ENCODE peak calls at places on chromosomes 3 and 15, in nine cellular contexts. One of them, this sample, is unnamed.

GRCh38 chr3:61853912-61854311 is 292.5 kb downstream of the PTPRG start:
- DNase-seq in stimulated activated CD4-positive, alpha-beta T cell treated with anti-CD3 and anti-CD28 coated beads, Interleukin-4, amount 100 ng/mL, for 4 hours: no peak
- DNase-seq in left lobe of liver: no peak
- DNase-seq in GOT3: no peak
- DNase-seq in HS-5: no peak
- DNase-seq in stimulated activated naive CD8-positive, alpha-beta T cell treated with anti-CD3 and anti-CD28 coated beads, Interleukin-15, Interleukin-2, amounts not matched to agents 100 U/mL and 50 U/mL, for 24 hours: no peak
- DNase-seq in left cardiac atrium: no peak
- DNase-seq in GM13977: no peak
- DNase-seq in naive thymus-derived CD4-positive, alpha-beta T cell: no peak
- DNase-seq in this sample: no peak

GRCh38 chr15:70761931-70762468 is 1.4 kb downstream of the UACA start:
- DNase-seq in stimulated activated CD4-positive, alpha-beta T cell treated with anti-CD3 and anti-CD28 coated beads, Interleukin-4, amount 100 ng/mL, for 4 hours: no peak
- DNase-seq in left lobe of liver: no peak
- DNase-seq in GOT3: no peak
- DNase-seq in HS-5: no peak
- DNase-seq in stimulated activated naive CD8-positive, alpha-beta T cell treated with anti-CD3 and anti-CD28 coated beads, Interleukin-15, Interleukin-2, amounts not matched to agents 100 U/mL and 50 U/mL, for 24 hours: no peak
- DNase-seq in left cardiac atrium: no peak
- DNase-seq in GM13977: no peak
- DNase-seq in naive thymus-derived CD4-positive, alpha-beta T cell: no peak
- DNase-seq in this sample: no peak

GRCh38 chr3:4601926-4602325 is 108.8 kb downstream of the ITPR1 start:
- DNase-seq in stimulated activated CD4-positive, alpha-beta T cell treated with anti-CD3 and anti-CD28 coated beads, Interleukin-4, amount 100 ng/mL, for 4 hours: no peak
- DNase-seq in left lobe of liver: no peak
- DNase-seq in GOT3: no peak
- DNase-seq in HS-5: no peak
- DNase-seq in stimulated activated naive CD8-positive, alpha-beta T cell treated with anti-CD3 and anti-CD28 coated beads, Interleukin-15, Interleukin-2, amounts not matched to agents 100 U/mL and 50 U/mL, for 24 hours: no peak
- DNase-seq in left cardiac atrium: no peak
- DNase-seq in GM13977: no peak
- DNase-seq in naive thymus-derived CD4-positive, alpha-beta T cell: no peak
- DNase-seq in this sample: no peak

GRCh38 chr15:35963316-35963715 is 417.4 kb upstream of the DPH6 start:
- DNase-seq in stimulated activated CD4-positive, alpha-beta T cell treated with anti-CD3 and anti-CD28 coated beads, Interleukin-4, amount 100 ng/mL, for 4 hours: no peak
- DNase-seq in left lobe of liver: no peak
- DNase-seq in GOT3: no peak
- DNase-seq in HS-5: no peak
- DNase-seq in stimulated activated naive CD8-positive, alpha-beta T cell treated with anti-CD3 and anti-CD28 coated beads, Interleukin-15, Interleukin-2, amounts not matched to agents 100 U/mL and 50 U/mL, for 24 hours: no peak
- DNase-seq in left cardiac atrium: no peak
- DNase-seq in GM13977: no peak
- DNase-seq in naive thymus-derived CD4-positive, alpha-beta T cell: no peak
- DNase-seq in this sample: no peak

GRCh38 chr15:89442671-89443307 is 53.6 kb downstream of the RHCG start:
- DNase-seq in stimulated activated CD4-positive, alpha-beta T cell treated with anti-CD3 and anti-CD28 coated beads, Interleukin-4, amount 100 ng/mL, for 4 hours: peak
- DNase-seq in left lobe of liver: peak
- DNase-seq in GOT3: no peak
- DNase-seq in HS-5: no peak
- DNase-seq in stimulated activated naive CD8-positive, alpha-beta T cell treated with anti-CD3 and anti-CD28 coated beads, Interleukin-15, Interleukin-2, amounts not matched to agents 100 U/mL and 50 U/mL, for 24 hours: peak
- DNase-seq in left cardiac atrium: no peak
- DNase-seq in GM13977: peak
- DNase-seq in naive thymus-derived CD4-positive, alpha-beta T cell: no peak
- DNase-seq in this sample: no peak

GRCh38 chr3:30476373-30477082 is 129.9 kb upstream of the TGFBR2 start:
- DNase-seq in stimulated activated CD4-positive, alpha-beta T cell treated with anti-CD3 and anti-CD28 coated beads, Interleukin-4, amount 100 ng/mL, for 4 hours: no peak
- DNase-seq in left lobe of liver: no peak
- DNase-seq in GOT3: no peak
- DNase-seq in HS-5: no peak
- DNase-seq in stimulated activated naive CD8-positive, alpha-beta T cell treated with anti-CD3 and anti-CD28 coated beads, Interleukin-15, Interleukin-2, amounts not matched to agents 100 U/mL and 50 U/mL, for 24 hours: no peak
- DNase-seq in left cardiac atrium: no peak
- DNase-seq in GM13977: no peak
- DNase-seq in naive thymus-derived CD4-positive, alpha-beta T cell: no peak
- DNase-seq in this sample: peak

GRCh38 chr3:127105587-127105986 is 87.3 kb upstream of the PRR23E start:
- DNase-seq in stimulated activated CD4-positive, alpha-beta T cell treated with anti-CD3 and anti-CD28 coated beads, Interleukin-4, amount 100 ng/mL, for 4 hours: no peak
- DNase-seq in left lobe of liver: no peak
- DNase-seq in GOT3: no peak
- DNase-seq in HS-5: no peak
- DNase-seq in stimulated activated naive CD8-positive, alpha-beta T cell treated with anti-CD3 and anti-CD28 coated beads, Interleukin-15, Interleukin-2, amounts not matched to agents 100 U/mL and 50 U/mL, for 24 hours: no peak
- DNase-seq in left cardiac atrium: no peak
- DNase-seq in GM13977: no peak
- DNase-seq in naive thymus-derived CD4-positive, alpha-beta T cell: no peak
- DNase-seq in this sample: no peak

GRCh38 chr3:195080125-195080524 is 190.8 kb downstream of the XXYLT1 start:
- DNase-seq in stimulated activated CD4-positive, alpha-beta T cell treated with anti-CD3 and anti-CD28 coated beads, Interleukin-4, amount 100 ng/mL, for 4 hours: no peak
- DNase-seq in left lobe of liver: no peak
- DNase-seq in GOT3: no peak
- DNase-seq in HS-5: no peak
- DNase-seq in stimulated activated naive CD8-positive, alpha-beta T cell treated with anti-CD3 and anti-CD28 coated beads, Interleukin-15, Interleukin-2, amounts not matched to agents 100 U/mL and 50 U/mL, for 24 hours: no peak
- DNase-seq in left cardiac atrium: peak
- DNase-seq in GM13977: peak
- DNase-seq in naive thymus-derived CD4-positive, alpha-beta T cell: no peak
- DNase-seq in this sample: no peak

GRCh38 chr3:43638594-43639447 is 17.0 kb upstream of the ANO10 start:
- DNase-seq in stimulated activated CD4-positive, alpha-beta T cell treated with anti-CD3 and anti-CD28 coated beads, Interleukin-4, amount 100 ng/mL, for 4 hours: peak
- DNase-seq in left lobe of liver: no peak
- DNase-seq in GOT3: no peak
- DNase-seq in HS-5: no peak
- DNase-seq in stimulated activated naive CD8-positive, alpha-beta T cell treated with anti-CD3 and anti-CD28 coated beads, Interleukin-15, Interleukin-2, amounts not matched to agents 100 U/mL and 50 U/mL, for 24 hours: peak
- DNase-seq in left cardiac atrium: no peak
- DNase-seq in GM13977: no peak
- DNase-seq in naive thymus-derived CD4-positive, alpha-beta T cell: peak
- DNase-seq in this sample: peak

GRCh38 chr3:50177346-50177745 is 14.1 kb upstream of the GNAT1 start:
- DNase-seq in stimulated activated CD4-positive, alpha-beta T cell treated with anti-CD3 and anti-CD28 coated beads, Interleukin-4, amount 100 ng/mL, for 4 hours: no peak
- DNase-seq in left lobe of liver: peak
- DNase-seq in GOT3: no peak
- DNase-seq in HS-5: no peak
- DNase-seq in stimulated activated naive CD8-positive, alpha-beta T cell treated with anti-CD3 and anti-CD28 coated beads, Interleukin-15, Interleukin-2, amounts not matched to agents 100 U/mL and 50 U/mL, for 24 hours: no peak
- DNase-seq in left cardiac atrium: peak
- DNase-seq in GM13977: no peak
- DNase-seq in naive thymus-derived CD4-positive, alpha-beta T cell: no peak
- DNase-seq in this sample: no peak

GRCh38 chr3:104066658-104067057 is 1300.1 kb upstream of the ALCAM start:
- DNase-seq in stimulated activated CD4-positive, alpha-beta T cell treated with anti-CD3 and anti-CD28 coated beads, Interleukin-4, amount 100 ng/mL, for 4 hours: no peak
- DNase-seq in left lobe of liver: no peak
- DNase-seq in GOT3: no peak
- DNase-seq in HS-5: peak
- DNase-seq in stimulated activated naive CD8-positive, alpha-beta T cell treated with anti-CD3 and anti-CD28 coated beads, Interleukin-15, Interleukin-2, amounts not matched to agents 100 U/mL and 50 U/mL, for 24 hours: no peak
- DNase-seq in left cardiac atrium: no peak
- DNase-seq in GM13977: no peak
- DNase-seq in naive thymus-derived CD4-positive, alpha-beta T cell: no peak
- DNase-seq in this sample: no peak

GRCh38 chr3:149448331-149448831 is 26.1 kb upstream of the TM4SF4 start:
- DNase-seq in stimulated activated CD4-positive, alpha-beta T cell treated with anti-CD3 and anti-CD28 coated beads, Interleukin-4, amount 100 ng/mL, for 4 hours: no peak
- DNase-seq in left lobe of liver: no peak
- DNase-seq in GOT3: no peak
- DNase-seq in HS-5: peak
- DNase-seq in stimulated activated naive CD8-positive, alpha-beta T cell treated with anti-CD3 and anti-CD28 coated beads, Interleukin-15, Interleukin-2, amounts not matched to agents 100 U/mL and 50 U/mL, for 24 hours: no peak
- DNase-seq in left cardiac atrium: no peak
- DNase-seq in GM13977: no peak
- DNase-seq in naive thymus-derived CD4-positive, alpha-beta T cell: no peak
- DNase-seq in this sample: no peak

GRCh38 chr3:38375488-38376097 is 29.0 kb downstream of the XYLB start:
- DNase-seq in stimulated activated CD4-positive, alpha-beta T cell treated with anti-CD3 and anti-CD28 coated beads, Interleukin-4, amount 100 ng/mL, for 4 hours: no peak
- DNase-seq in left lobe of liver: no peak
- DNase-seq in GOT3: no peak
- DNase-seq in HS-5: no peak
- DNase-seq in stimulated activated naive CD8-positive, alpha-beta T cell treated with anti-CD3 and anti-CD28 coated beads, Interleukin-15, Interleukin-2, amounts not matched to agents 100 U/mL and 50 U/mL, for 24 hours: no peak
- DNase-seq in left cardiac atrium: no peak
- DNase-seq in GM13977: no peak
- DNase-seq in naive thymus-derived CD4-positive, alpha-beta T cell: no peak
- DNase-seq in this sample: no peak

GRCh38 chr3:19471147-19471546 is 322.8 kb downstream of the KCNH8 start:
- DNase-seq in stimulated activated CD4-positive, alpha-beta T cell treated with anti-CD3 and anti-CD28 coated beads, Interleukin-4, amount 100 ng/mL, for 4 hours: no peak
- DNase-seq in left lobe of liver: no peak
- DNase-seq in GOT3: no peak
- DNase-seq in HS-5: no peak
- DNase-seq in stimulated activated naive CD8-positive, alpha-beta T cell treated with anti-CD3 and anti-CD28 coated beads, Interleukin-15, Interleukin-2, amounts not matched to agents 100 U/mL and 50 U/mL, for 24 hours: no peak
- DNase-seq in left cardiac atrium: no peak
- DNase-seq in GM13977: no peak
- DNase-seq in naive thymus-derived CD4-positive, alpha-beta T cell: no peak
- DNase-seq in this sample: no peak

GRCh38 chr3:16512435-16513140 is 911 bp downstream of the RFTN1 start:
- DNase-seq in stimulated activated CD4-positive, alpha-beta T cell treated with anti-CD3 and anti-CD28 coated beads, Interleukin-4, amount 100 ng/mL, for 4 hours: peak
- DNase-seq in left lobe of liver: peak
- DNase-seq in GOT3: no peak
- DNase-seq in HS-5: no peak
- DNase-seq in stimulated activated naive CD8-positive, alpha-beta T cell treated with anti-CD3 and anti-CD28 coated beads, Interleukin-15, Interleukin-2, amounts not matched to agents 100 U/mL and 50 U/mL, for 24 hours: peak
- DNase-seq in left cardiac atrium: peak
- DNase-seq in GM13977: peak
- DNase-seq in naive thymus-derived CD4-positive, alpha-beta T cell: peak
- DNase-seq in this sample: no peak

GRCh38 chr3:57555316-57555715 is 758 bp upstream of the PDE12 start:
- DNase-seq in stimulated activated CD4-positive, alpha-beta T cell treated with anti-CD3 and anti-CD28 coated beads, Interleukin-4, amount 100 ng/mL, for 4 hours: no peak
- DNase-seq in left lobe of liver: no peak
- DNase-seq in GOT3: no peak
- DNase-seq in HS-5: no peak
- DNase-seq in stimulated activated naive CD8-positive, alpha-beta T cell treated with anti-CD3 and anti-CD28 coated beads, Interleukin-15, Interleukin-2, amounts not matched to agents 100 U/mL and 50 U/mL, for 24 hours: peak
- DNase-seq in left cardiac atrium: no peak
- DNase-seq in GM13977: no peak
- DNase-seq in naive thymus-derived CD4-positive, alpha-beta T cell: no peak
- DNase-seq in this sample: no peak

This sample was measured in epithelial cell of prostate.